ENCODE peak calls at places on chromosomes 4 and X, in ten cellular contexts. J is iris pigment epithelial cell; T is activated T-helper 2 cell treated with anti-CD3 and anti-CD28 coated beads, Interferon-gamma antibody, Interleukin-2, Interleukin-4, amounts not matched to agents 10 μg/mL and 5 μg/mL and 100 μg/mL, durations not matched to agents 14 hours and 24 hours and 36 hours; I is OCI-LY7; C is H7; D is neural crest cell; P is amniotic stem cell; H is DMS153; V is NCI-H446; Q is hepatocyte. W is an unnamed sample.

GRCh38 chrX:44765556-44765955 is 78.3 kb upstream of the DUSP21 start:
- DNase-seq in J (peak), T (no peak), I (no peak), C (no peak), D (no peak), P (no peak), H (no peak), V (no peak), Q (no peak), W (no peak)

GRCh38 chrX:7170903-7171302 is 22.9 kb upstream of the PUDP start:
- DNase-seq in J (peak), T (no peak), I (peak), C (peak), D (no peak), P (no peak), H (no peak), V (peak), Q (peak), W (no peak)

GRCh38 chrX:96379951-96380350 is 304.7 kb upstream of the DIAPH2 start:
- DNase-seq in J (no peak), T (no peak), I (no peak), C (no peak), D (no peak), P (no peak), H (no peak), V (peak), Q (no peak), W (no peak)

GRCh38 chr4:8643986-8644385 is 51.4 kb downstream of the CPZ start:
- DNase-seq in J (no peak), T (no peak), I (no peak), C (no peak), D (no peak), P (no peak), H (no peak), V (no peak), Q (no peak), W (no peak)

GRCh38 chr4:72993876-72994275 is 75.6 kb downstream of the COX18 start:
- DNase-seq in J (no peak), T (no peak), I (no peak), C (no peak), D (no peak), P (no peak), H (no peak), V (no peak), Q (no peak), W (no peak)

GRCh38 chr4:141328550-141329173 is 108.0 kb downstream of the ZNF330 start:
- DNase-seq in J (peak), T (no peak), I (no peak), C (no peak), D (no peak), P (no peak), H (no peak), V (no peak), Q (no peak), W (peak)

GRCh38 chrX:68829594-68830485 is 1.0 kb downstream of the EFNB1 start:
- DNase-seq in J (peak), T (no peak), I (no peak), C (peak), D (no peak), P (no peak), H (no peak), V (no peak), Q (peak), W (peak)

GRCh38 chrX:68994135-68994882 is 165.5 kb downstream of the EFNB1 start:
- DNase-seq in J (no peak), T (no peak), I (no peak), C (peak), D (no peak), P (no peak), H (no peak), V (no peak), Q (no peak), W (no peak)

GRCh38 chr4:188147176-188147575 is 7.9 kb downstream of the TRIML1 start:
- DNase-seq in J (no peak), T (no peak), I (no peak), C (no peak), D (no peak), P (no peak), H (no peak), V (no peak), Q (no peak), W (no peak)

GRCh38 chr4:94497690-94498089 is 45.9 kb downstream of the PDLIM5 start:
- DNase-seq in J (no peak), T (no peak), I (no peak), C (no peak), D (no peak), P (no peak), H (no peak), V (no peak), Q (no peak), W (no peak)

GRCh38 chrX:46325312-46325877 is 219.8 kb downstream of the ZNF674 start:
- DNase-seq in J (peak), T (peak), I (no peak), C (no peak), D (no peak), P (peak), H (no peak), V (no peak), Q (peak), W (peak)

GRCh38 chrX:39309018-39309620 is 507.9 kb downstream of the MID1IP1 start:
- DNase-seq in J (peak), T (no peak), I (no peak), C (no peak), D (no peak), P (no peak), H (peak), V (no peak), Q (peak), W (no peak)

GRCh38 chrX:17876135-17876534 is 15.0 kb upstream of the RAI2 start:
- DNase-seq in J (no peak), T (no peak), I (no peak), C (peak), D (no peak), P (no peak), H (no peak), V (no peak), Q (no peak), W (no peak)

GRCh38 chr4:10092481-10093272 is 23.9 kb downstream of the WDR1 start:
- DNase-seq in J (no peak), T (no peak), I (no peak), C (no peak), D (no peak), P (no peak), H (no peak), V (no peak), Q (no peak), W (no peak)

GRCh38 chr4:125303058-125303457 is 11.7 kb upstream of the FAT4 start:
- DNase-seq in J (peak), T (no peak), I (no peak), C (no peak), D (no peak), P (peak), H (no peak), V (no peak), Q (no peak), W (no peak)

GRCh38 chr4:128863314-128864075 is 54.0 kb downstream of the JADE1 start:
- DNase-seq in J (peak), T (peak), I (peak), C (peak), D (peak), P (peak), H (peak), V (peak), Q (peak), W (peak)

GRCh38 chr4:176883108-176883550 is 90.4 kb upstream of the VEGFC start:
- DNase-seq in J (peak), T (no peak), I (no peak), C (no peak), D (no peak), P (no peak), H (peak), V (no peak), Q (no peak), W (no peak)

GRCh38 chr4:37001688-37002436 is 242.7 kb upstream of the NWD2 start:
- DNase-seq in J (no peak), T (no peak), I (no peak), C (no peak), D (no peak), P (no peak), H (no peak), V (no peak), Q (no peak), W (no peak)

GRCh38 chr4:80077639-80078038 is 4.6 kb upstream of the ANTXR2 start:
- DNase-seq in J (peak), T (no peak), I (no peak), C (no peak), D (no peak), P (no peak), H (no peak), V (no peak), Q (no peak), W (no peak)

GRCh38 chr4:119690871-119691270 is 62.3 kb upstream of the PDE5A start:
- DNase-seq in J (peak), T (no peak), I (peak), C (no peak), D (no peak), P (no peak), H (no peak), V (no peak), Q (no peak), W (no peak)

GRCh38 chr4:71138007-71138600 is 144.7 kb downstream of the DCK start:
- DNase-seq in J (no peak), T (no peak), I (no peak), C (no peak), D (no peak), P (no peak), H (no peak), V (no peak), Q (peak), W (peak)

GRCh38 chr4:178471994-178472393 is 1029.8 kb upstream of the AGA start:
- DNase-seq in J (no peak), T (no peak), I (no peak), C (no peak), D (no peak), P (no peak), H (no peak), V (no peak), Q (no peak), W (no peak)

GRCh38 chr4:42895452-42895851 is 2.9 kb downstream of the GRXCR1 start:
- DNase-seq in J (no peak), T (no peak), I (no peak), C (no peak), D (no peak), P (no peak), H (no peak), V (no peak), Q (no peak), W (no peak)

GRCh38 chr4:158285429-158286216 is 75.3 kb downstream of the TMEM144 start:
- DNase-seq in J (no peak), T (no peak), I (no peak), C (no peak), D (no peak), P (no peak), H (peak), V (no peak), Q (no peak), W (no peak)

GRCh38 chr4:46931981-46932380 is 22.9 kb upstream of the COX7B2 start:
- DNase-seq in J (peak), T (no peak), I (peak), C (no peak), D (no peak), P (peak), H (no peak), V (peak), Q (peak), W (no peak)

GRCh38 chr4:41865306-41865980 is 69.8 kb upstream of the TMEM33 start:
- DNase-seq in J (peak), T (no peak), I (no peak), C (peak), D (no peak), P (no peak), H (no peak), V (no peak), Q (no peak), W (no peak)

GRCh38 chr4:177047851-177048174 is 255.1 kb upstream of the VEGFC start:
- DNase-seq in J (peak), T (no peak), I (no peak), C (no peak), D (no peak), P (no peak), H (no peak), V (no peak), Q (no peak), W (no peak)

GRCh38 chr4:139005774-139006173 is 9.8 kb upstream of the NOCT start:
- DNase-seq in J (no peak), T (no peak), I (no peak), C (no peak), D (no peak), P (no peak), H (no peak), V (no peak), Q (no peak), W (no peak)

GRCh38 chrX:118579417-118579816 is 83.8 kb downstream of the DOCK11 start:
- DNase-seq in J (no peak), T (no peak), I (no peak), C (no peak), D (no peak), P (no peak), H (no peak), V (no peak), Q (no peak), W (no peak)

GRCh38 chrX:101485212-101486064 is at the start of gene ARMCX4:
- DNase-seq in J (peak), T (peak), I (no peak), C (peak), D (peak), P (no peak), H (peak), V (peak), Q (peak), W (peak)

GRCh38 chr4:143083811-143084472 is 100.8 kb upstream of the USP38 start:
- DNase-seq in J (no peak), T (no peak), I (no peak), C (no peak), D (no peak), P (no peak), H (no peak), V (no peak), Q (no peak), W (no peak)

GRCh38 chr4:7348946-7349900 is 85.5 kb downstream of the PSAPL1 start:
- DNase-seq in J (no peak), T (no peak), I (no peak), C (no peak), D (no peak), P (no peak), H (no peak), V (no peak), Q (no peak), W (no peak)

GRCh38 chr4:85946821-85947220 is 413.0 kb downstream of the MAPK10 start:
- DNase-seq in J (no peak), T (no peak), I (no peak), C (no peak), D (no peak), P (no peak), H (no peak), V (no peak), Q (no peak), W (no peak)

GRCh38 chr4:152073738-152074137 is 312.9 kb upstream of the GATB start:
- DNase-seq in J (peak), T (no peak), I (no peak), C (no peak), D (no peak), P (no peak), H (no peak), V (no peak), Q (peak), W (no peak)

GRCh38 chrX:20352935-20353336 is 86.2 kb upstream of the RPS6KA3 start:
- DNase-seq in J (no peak), T (no peak), I (no peak), C (no peak), D (no peak), P (no peak), H (no peak), V (no peak), Q (no peak), W (no peak)

GRCh38 chr4:145231906-145232700 is 51.7 kb upstream of the OTUD4 start:
- DNase-seq in J (peak), T (no peak), I (no peak), C (no peak), D (no peak), P (peak), H (no peak), V (no peak), Q (no peak), W (no peak)

GRCh38 chr4:142161093-142161492 is 524.7 kb downstream of the IL15 start:
- DNase-seq in J (no peak), T (no peak), I (no peak), C (no peak), D (no peak), P (no peak), H (no peak), V (no peak), Q (no peak), W (no peak)

GRCh38 chrX:1598876-1599790 is 7.7 kb downstream of the AKAP17A start:
- DNase-seq in J (no peak), T (no peak), I (no peak), C (peak), D (no peak), P (no peak), H (no peak), V (no peak), Q (no peak), W (no peak)